ENCODE peak calls at places on chromosome 13, in four cellular contexts. G is esophagus squamous epithelium, R is HS-27A, A is HTR-8/SVneo. W is an unnamed sample.

GRCh38 chr13:45863716-45864590 is 12.4 kb upstream of the SIAH3 start:
- DNase-seq in G (no peak), R (no peak), A (no peak), W (no peak)

GRCh38 chr13:112684041-112684440 is 5.8 kb upstream of the ATP11A start:
- DNase-seq in G (no peak), R (no peak), A (no peak), W (no peak)

GRCh38 chr13:78593652-78594494 is 9.5 kb downstream of the POU4F1 start:
- DNase-seq in G (no peak), R (no peak), A (no peak), W (no peak)

GRCh38 chr13:21075303-21076264 is 14.2 kb upstream of the LATS2 start:
- DNase-seq in G (no peak), R (no peak), A (no peak), W (no peak)

GRCh38 chr13:109628251-109628699 is 158.1 kb downstream of the IRS2 start:
- DNase-seq in G (no peak), R (peak), A (no peak), W (no peak)

GRCh38 chr13:37645181-37645580 is 46.6 kb upstream of the POSTN start:
- DNase-seq in G (no peak), R (no peak), A (no peak), W (no peak)

GRCh38 chr13:46232281-46232680 is 20.6 kb downstream of the LRRC63 start:
- DNase-seq in G (no peak), R (no peak), A (no peak), W (no peak)

GRCh38 chr13:110301606-110302131 is 5.3 kb downstream of the COL4A1 start:
- DNase-seq in G (no peak), R (no peak), A (peak), W (no peak)

GRCh38 chr13:44052843-44053607 is 173.3 kb downstream of the LACC1 start:
- DNase-seq in G (no peak), R (no peak), A (no peak), W (peak)

GRCh38 chr13:42266464-42266863 is 5.5 kb upstream of the AKAP11 start:
- DNase-seq in G (no peak), R (no peak), A (peak), W (no peak)

GRCh38 chr13:34577051-34577450 is 365.0 kb upstream of the NBEA start:
- DNase-seq in G (no peak), R (peak), A (no peak), W (no peak)

GRCh38 chr13:52906122-52906903 is 57.9 kb upstream of the PCDH8 start:
- DNase-seq in G (no peak), R (no peak), A (no peak), W (no peak)

GRCh38 chr13:100707818-100708740 is 33.5 kb upstream of the TMTC4 start:
- DNase-seq in G (no peak), R (no peak), A (no peak), W (no peak)

GRCh38 chr13:51883226-51883600 is 21.4 kb downstream of the CCDC70 start:
- DNase-seq in G (no peak), R (no peak), A (no peak), W (no peak)

GRCh38 chr13:44837250-44837649 is 152.0 kb downstream of the NUFIP1 start:
- DNase-seq in G (no peak), R (no peak), A (no peak), W (no peak)

GRCh38 chr13:34207334-34207733 is 389.4 kb downstream of the RFC3 start:
- DNase-seq in G (no peak), R (peak), A (peak), W (no peak)

GRCh38 chr13:73776137-73776785 is 357.9 kb downstream of the KLF12 start:
- DNase-seq in G (no peak), R (no peak), A (no peak), W (no peak)

GRCh38 chr13:96809366-96810096 is 184.7 kb downstream of the OXGR1 start:
- DNase-seq in G (no peak), R (no peak), A (no peak), W (no peak)

W was measured in thoracic aorta.